ENCODE peak calls at places on chromosome 6, in ten cellular contexts. L is trophoblast cell; N is SW480; F is retina; C is neural progenitor cell; J is right atrium auricular region; E is NAMALWA; X is activated CD4-positive, alpha-beta T cell treated with anti-CD3 and anti-CD28 coated beads, Interleukin-2, amount 50 U/mL, for 1 hour; B is T-helper 9 cell; V is lower leg skin. U is an unnamed sample.
A peak's percentile ranks its signal among the peaks of the same experiment; 100 is the strongest.

GRCh38 chr6:3394671-3395070 is 62.2 kb downstream of the SLC22A23 start:
- DNase-seq in V (peak; percentile 70), F (no peak), J (no peak), X (no peak), N (no peak), L (no peak), B (no peak), C (no peak), E (no peak), U (no peak)

GRCh38 chr6:7897461-7898192 is 13.0 kb downstream of the TXNDC5 start:
- DNase-seq in E (no peak), V (no peak), J (no peak), C (no peak), L (no peak), X (no peak), B (no peak), N (no peak), F (no peak), U (no peak)

GRCh38 chr6:37624606-37625574 is 72.8 kb downstream of the MDGA1 start:
- DNase-seq in N (no peak), L (peak; percentile 9), E (no peak), F (peak; percentile 59), C (no peak), V (no peak), J (no peak), X (no peak), B (peak; percentile 19), U (peak; percentile 82)

GRCh38 chr6:6942826-6943225 is 164.9 kb upstream of the RREB1 start:
- DNase-seq in N (peak; percentile 51), B (no peak), V (peak; percentile 86), C (no peak), E (no peak), J (no peak), F (peak; percentile 42), X (no peak), L (no peak), U (no peak)

GRCh38 chr6:85191656-85192055 is 258.2 kb upstream of the NT5E start:
- DNase-seq in L (peak; percentile 26), C (no peak), B (no peak), V (no peak), X (no peak), E (no peak), F (no peak), J (no peak), N (no peak), U (no peak)

GRCh38 chr6:52207066-52207465 is 20.9 kb downstream of the IL17A start:
- DNase-seq in F (no peak), B (no peak), E (no peak), C (no peak), X (no peak), V (no peak), L (no peak), J (no peak), N (no peak), U (no peak)

GRCh38 chr6:108655840-108656650 is 95.3 kb downstream of the FOXO3 start:
- DNase-seq in X (no peak), F (no peak), E (no peak), L (no peak), C (no peak), V (no peak), J (peak; percentile 70), N (no peak), B (no peak), U (no peak)

GRCh38 chr6:168582581-168582981 is 141.6 kb downstream of the SMOC2 start:
- DNase-seq in F (no peak), J (no peak), C (no peak), N (no peak), X (no peak), V (peak; percentile 79), B (no peak), L (no peak), E (no peak), U (no peak)

GRCh38 chr6:35677456-35677855 is 11.3 kb downstream of the FKBP5 start:
- DNase-seq in J (no peak), X (no peak), B (no peak), C (no peak), F (no peak), E (no peak), L (no peak), V (no peak), N (no peak), U (peak; percentile 37)

GRCh38 chr6:110813338-110813737 is 1.9 kb downstream of the CDK19 start:
- DNase-seq in L (no peak), E (no peak), F (no peak), J (no peak), X (no peak), V (no peak), N (no peak), B (no peak), C (no peak), U (no peak)

GRCh38 chr6:17098538-17098937 is 3.3 kb upstream of the STMND1 start:
- DNase-seq in N (no peak), F (no peak), L (peak; percentile 58), E (no peak), J (no peak), C (no peak), V (no peak), B (no peak), X (no peak), U (no peak)

GRCh38 chr6:142821860-142822259 is 123.1 kb downstream of the HIVEP2 start:
- DNase-seq in L (no peak), F (no peak), C (no peak), B (no peak), V (no peak), J (no peak), N (no peak), E (no peak), X (no peak), U (no peak)

GRCh38 chr6:38567436-38567835 is 72.3 kb downstream of the BTBD9 start:
- DNase-seq in J (peak; percentile 66), E (peak; percentile 35), F (no peak), V (peak; percentile 91), L (no peak), B (no peak), C (no peak), X (no peak), N (no peak), U (no peak)

GRCh38 chr6:138654715-138655634 is 118.6 kb upstream of the CCDC28A start:
- DNase-seq in C (no peak), L (no peak), F (no peak), X (no peak), E (no peak), B (no peak), N (peak; percentile 73), V (no peak), J (no peak), U (no peak)

GRCh38 chr6:154758125-154758524 is 24.9 kb downstream of the SCAF8 start:
- DNase-seq in C (no peak), L (no peak), J (no peak), E (no peak), N (no peak), F (no peak), V (peak; percentile 57), B (no peak), X (no peak), U (no peak)

GRCh38 chr6:72649032-72649984 is 27.4 kb downstream of the KCNQ5 start:
- DNase-seq in L (peak; percentile 15), N (no peak), C (no peak), V (no peak), E (peak; percentile 39), B (no peak), F (no peak), X (no peak), J (no peak), U (no peak)

GRCh38 chr6:27280540-27281000 is 31.5 kb downstream of the POM121L2 start:
- DNase-seq in B (no peak), E (peak; percentile 3), C (peak; percentile 58), V (no peak), L (peak; percentile 53), X (no peak), J (no peak), F (no peak), N (peak; percentile 29), U (no peak)

GRCh38 chr6:105015482-105015881 is 58.6 kb downstream of the LIN28B start:
- DNase-seq in F (no peak), E (no peak), V (no peak), X (no peak), B (no peak), L (peak; percentile 71), J (no peak), C (no peak), N (no peak), U (no peak)

GRCh38 chr6:143510991-143511891 is at the start of gene FUCA2:
- DNase-seq in L (peak; percentile 81), N (peak; percentile 71), V (peak; percentile 97), J (peak; percentile 95), X (peak; percentile 60), E (no peak), F (peak; percentile 94), B (peak; percentile 51), C (peak; percentile 88), U (peak; percentile 90)

GRCh38 chr6:4727671-4728435 is 48.4 kb upstream of the CDYL start:
- DNase-seq in J (no peak), X (no peak), F (no peak), V (no peak), N (peak; percentile 73), B (no peak), C (no peak), L (peak; percentile 20), E (peak; percentile 13), U (peak; percentile 87)

GRCh38 chr6:104184036-104184435 is 675.7 kb downstream of the HACE1 start:
- DNase-seq in X (no peak), V (no peak), B (no peak), E (no peak), F (peak; percentile 8), C (no peak), L (no peak), J (no peak), N (no peak), U (no peak)

GRCh38 chr6:135163440-135163738 is 17.7 kb upstream of the MYB start:
- DNase-seq in L (no peak), F (no peak), J (no peak), C (no peak), V (no peak), B (no peak), E (peak; percentile 50), X (peak; percentile 32), N (no peak), U (no peak)

U was measured in small intestine.